ENCODE peak calls at places on chromosomes 1 and 21, in seven cellular contexts. M is NT2/D1; V is A549; T is mucosa of descending colon; F is CD4-positive, CD25-positive, alpha-beta regulatory T cell; N is transverse colon; G is heart left ventricle. A is an unnamed sample. For H3K4me1, the result is how much of the 10 kb centered on the place peaks cover.

GRCh38 chr1:50705041-50705440 is 255.0 kb downstream of the FAF1 start:
- DNase-seq in V (no peak), T (no peak), G (no peak), F (no peak), M (no peak), N (no peak), A (no peak)

GRCh38 chr21:31489014-31489413 is 145.0 kb upstream of the TIAM1 start:
- DNase-seq in T (no peak), V (no peak), M (no peak), G (no peak), F (no peak), N (no peak), A (no peak)

GRCh38 chr1:194723067-194723466 is 1536.7 kb upstream of the B3GALT2 start:
- DNase-seq in F (no peak), M (no peak), T (no peak), V (no peak), G (no peak), N (no peak), A (no peak)

GRCh38 chr21:37737996-37738395 is 178.3 kb downstream of the KCNJ6 start:
- DNase-seq in N (no peak), M (no peak), T (no peak), V (no peak), F (no peak), G (no peak), A (no peak)

GRCh38 chr1:156100205-156100995 is 14.1 kb upstream of the LMNA start:
- DNase-seq in N (peak), M (no peak), F (no peak), V (no peak), T (peak), G (no peak), A (no peak)

GRCh38 chr1:63824386-63824898 is 50.6 kb downstream of the ROR1 start:
- DNase-seq in F (no peak), M (no peak), V (no peak), G (no peak), N (no peak), T (no peak), A (no peak)

GRCh38 chr1:93816970-93817738 is 61.9 kb downstream of the DNTTIP2 start:
- DNase-seq in V (no peak), N (no peak), F (no peak), T (no peak), G (peak), M (no peak), A (no peak)

GRCh38 chr1:42420911-42421585 is 34.8 kb downstream of the ZMYND12 start:
- DNase-seq in G (peak), F (no peak), T (peak), V (no peak), N (peak), M (no peak), A (peak)

GRCh38 chr1:19439464-19440171 is 45.7 kb downstream of the CAPZB start:
- DNase-seq in F (peak), T (peak), N (no peak), G (no peak), M (no peak), V (no peak), A (peak)

GRCh38 chr21:38277501-38278111 is 20.8 kb downstream of the KCNJ15 start:
- DNase-seq in M (no peak), T (no peak), F (no peak), G (no peak), V (peak), N (no peak), A (no peak)

GRCh38 chr1:44034976-44035716 is 3.9 kb upstream of the SLC6A9 start:
- DNase-seq in F (no peak), T (no peak), G (no peak), N (no peak), V (no peak), M (no peak), A (no peak)

DNA sequence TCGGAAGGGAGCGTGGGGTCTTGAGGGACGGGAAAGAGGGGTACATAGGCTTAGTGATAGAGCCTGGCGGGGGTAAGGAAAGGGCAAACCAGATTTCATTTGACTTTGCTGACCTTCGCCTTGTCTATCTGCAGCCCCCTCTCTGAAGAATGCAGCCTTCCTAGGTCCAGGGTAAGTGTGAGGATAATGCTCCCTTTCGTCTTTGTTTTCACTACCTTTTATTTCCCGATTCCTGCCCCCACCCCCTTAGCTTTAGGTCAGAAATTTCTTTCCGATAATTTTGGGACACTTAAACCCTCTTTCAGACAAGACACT is 396 bp downstream of the ATP5PB start:
- DNase-seq in N (no peak), F (no peak), T (no peak), M (no peak), G (no peak), V (no peak), A (no peak)
- H3K4me1 ChIP-seq in N (half or more), F (half or more), T (under half), M (under half), G (half or more), V (under half), A (half or more)

GRCh38 chr1:70134148-70134547 is 71.2 kb downstream of the LRRC40 start:
- DNase-seq in T (no peak), M (no peak), G (peak), F (no peak), N (no peak), V (no peak), A (no peak)
- H3K4me3 ChIP-seq in T (no peak), M (no peak), G (no peak), F (no peak), N (no peak), V (no peak), A (no peak)

GRCh38 chr1:31569773-31570172 is 6.5 kb upstream of the TINAGL1 start:
- DNase-seq in M (no peak), T (no peak), G (no peak), V (no peak), N (no peak), F (no peak), A (no peak)

GRCh38 chr1:31572323-31573104 is 3.8 kb upstream of the TINAGL1 start:
- DNase-seq in G (no peak), M (no peak), N (no peak), V (no peak), F (no peak), T (peak), A (no peak)

GRCh38 chr1:31570228-31570627 is 6.1 kb upstream of the TINAGL1 start:
- DNase-seq in F (no peak), M (no peak), V (no peak), G (no peak), T (no peak), N (no peak), A (no peak)

GRCh38 chr1:31571340-31572295 is 4.7 kb upstream of the TINAGL1 start:
- DNase-seq in N (no peak), G (no peak), M (no peak), V (no peak), T (peak), F (no peak), A (no peak)

DNA sequence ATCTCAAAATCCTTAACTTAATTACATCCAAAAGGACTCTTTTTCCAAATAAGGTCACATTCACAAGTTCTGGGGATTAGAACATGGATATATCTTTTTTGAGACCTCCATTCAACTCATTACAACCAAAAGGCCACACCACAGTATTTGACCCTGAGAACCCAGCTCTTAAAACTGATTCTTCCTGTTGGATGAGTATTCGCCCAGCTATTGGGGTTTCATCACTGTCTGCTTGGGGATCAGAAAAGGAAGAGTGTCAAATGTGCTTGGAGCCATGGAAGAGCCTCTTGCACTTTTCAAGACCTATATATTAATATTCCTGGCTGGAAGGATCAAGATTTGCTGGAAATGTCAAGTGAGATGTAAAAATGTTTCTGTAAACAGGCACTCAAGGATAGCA is 5.4 kb upstream of the TINAGL1 start:
- DNase-seq in T (no peak), V (no peak), F (no peak), G (no peak), N (no peak), M (no peak), A (no peak)
- H3K4me1 ChIP-seq in T (under half), V (half or more), F (under half), G (under half), N (under half), M (under half), A (half or more)

GRCh38 chr1:198619375-198620140 is 19.3 kb upstream of the PTPRC start:
- DNase-seq in V (no peak), M (no peak), G (no peak), F (peak), N (no peak), T (no peak), A (no peak)

GRCh38 chr1:198622532-198623218 is 16.2 kb upstream of the PTPRC start:
- DNase-seq in V (no peak), F (no peak), G (no peak), N (no peak), T (no peak), M (no peak), A (no peak)

GRCh38 chr1:198623920-198624647 is 14.8 kb upstream of the PTPRC start:
- DNase-seq in T (no peak), F (no peak), V (no peak), G (no peak), N (no peak), M (no peak), A (no peak)

GRCh38 chr1:198620198-198620597 is 18.6 kb upstream of the PTPRC start:
- DNase-seq in T (no peak), N (no peak), G (no peak), M (no peak), F (no peak), V (no peak), A (no peak)

DNA sequence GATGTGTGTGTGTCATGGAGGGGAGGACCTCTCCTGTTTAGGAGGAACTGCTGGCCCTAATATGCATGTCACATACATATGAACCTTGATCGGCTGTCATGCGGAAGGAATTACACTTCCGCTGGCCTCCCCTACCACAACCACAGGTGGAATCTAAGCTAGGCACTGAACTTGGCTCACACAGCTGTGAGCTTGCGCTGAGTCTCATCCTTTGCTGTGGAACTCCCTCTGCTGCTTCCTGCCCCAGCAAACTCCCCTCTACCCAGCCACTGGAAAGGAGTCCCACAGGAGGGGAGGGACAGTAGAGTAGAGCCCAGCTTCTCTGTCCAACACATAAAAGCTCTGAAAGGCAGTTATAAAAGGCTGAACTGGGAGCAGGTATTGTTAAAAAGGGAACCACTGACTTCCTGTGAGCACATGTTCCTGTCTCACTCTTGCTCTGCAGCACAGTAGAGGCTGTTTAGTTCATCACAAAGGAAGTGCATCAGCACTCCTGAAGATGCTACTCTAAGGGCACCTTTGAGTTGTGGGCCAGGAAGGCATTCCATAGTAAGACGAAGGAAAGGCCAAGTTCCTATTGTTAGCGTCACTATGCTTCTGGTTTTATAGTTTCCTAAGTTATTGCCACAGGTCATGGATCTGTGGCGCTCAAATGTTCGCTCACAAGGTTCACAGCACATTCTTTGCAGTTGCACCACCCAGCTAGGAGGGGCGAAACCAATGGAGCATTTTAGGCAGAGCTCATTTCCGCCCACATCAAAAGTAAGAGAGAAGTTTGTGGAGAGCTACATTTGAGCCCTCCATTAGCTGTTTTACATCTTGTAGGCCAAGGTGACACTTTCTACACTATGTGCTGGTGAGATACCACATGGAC is 17.7 kb upstream of the PTPRC start:
- DNase-seq in N (peak), T (peak), M (no peak), F (peak), V (no peak), G (no peak), A (no peak)
- H3K4me3 ChIP-seq in N (no peak), T (no peak), M (no peak), F (peak), V (no peak), G (no peak), A (no peak)

GRCh38 chr1:209403921-209404320 is 179.6 kb upstream of the CAMK1G start:
- DNase-seq in F (no peak), N (no peak), V (no peak), M (no peak), T (no peak), G (no peak), A (no peak)

GRCh38 chr1:209405183-209405823 is 178.2 kb upstream of the CAMK1G start:
- DNase-seq in F (no peak), N (no peak), T (no peak), M (peak), G (no peak), V (no peak), A (no peak)

GRCh38 chr1:209402697-209403096 is 180.8 kb upstream of the CAMK1G start:
- DNase-seq in V (no peak), G (no peak), N (no peak), F (no peak), T (no peak), M (no peak), A (no peak)

GRCh38 chr1:209406111-209406654 is 177.3 kb upstream of the CAMK1G start:
- DNase-seq in M (no peak), V (no peak), T (no peak), N (no peak), F (no peak), G (no peak), A (no peak)

DNA sequence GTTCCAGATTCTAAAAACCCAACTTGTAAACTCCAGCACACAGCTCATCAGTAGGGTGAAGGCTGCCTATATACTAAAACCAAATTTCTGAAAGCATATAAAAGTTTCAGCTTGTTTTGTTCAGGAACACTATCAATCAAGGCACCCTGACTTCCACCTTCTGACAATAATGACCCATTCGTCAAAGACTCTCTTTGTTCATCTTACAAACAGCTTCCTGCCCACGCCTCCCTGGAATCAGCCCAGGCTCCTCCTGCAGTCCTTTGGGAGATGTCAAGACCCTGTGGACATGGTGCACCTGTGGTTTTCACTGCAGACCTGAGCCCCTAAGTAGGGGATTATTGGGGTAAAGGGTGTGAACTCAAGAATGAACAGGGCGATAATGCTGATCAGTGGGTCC is 178.9 kb upstream of the CAMK1G start:
- DNase-seq in M (no peak), N (no peak), F (no peak), G (no peak), T (no peak), V (no peak), A (no peak)
- H3K4me1 ChIP-seq in M (under half), N (under half), F (under half), G (under half), T (under half), V (under half), A (under half)

GRCh38 chr1:151324390-151324930 is 2.8 kb downstream of the PI4KB start:
- DNase-seq in M (no peak), F (no peak), V (no peak), T (no peak), N (no peak), G (no peak), A (no peak)

GRCh38 chr1:151325646-151326429 is 1.4 kb downstream of the PI4KB start:
- DNase-seq in N (no peak), V (no peak), T (no peak), G (no peak), M (no peak), F (no peak), A (no peak)

GRCh38 chr1:151327223-151327902 is at the start of gene PI4KB:
- DNase-seq in G (peak), T (peak), M (peak), F (peak), N (peak), V (peak), A (peak)

GRCh38 chr1:151326619-151327222 is 495 bp downstream of the PI4KB start:
- DNase-seq in G (peak), M (no peak), N (peak), T (no peak), F (no peak), V (peak), A (peak)

DNA sequence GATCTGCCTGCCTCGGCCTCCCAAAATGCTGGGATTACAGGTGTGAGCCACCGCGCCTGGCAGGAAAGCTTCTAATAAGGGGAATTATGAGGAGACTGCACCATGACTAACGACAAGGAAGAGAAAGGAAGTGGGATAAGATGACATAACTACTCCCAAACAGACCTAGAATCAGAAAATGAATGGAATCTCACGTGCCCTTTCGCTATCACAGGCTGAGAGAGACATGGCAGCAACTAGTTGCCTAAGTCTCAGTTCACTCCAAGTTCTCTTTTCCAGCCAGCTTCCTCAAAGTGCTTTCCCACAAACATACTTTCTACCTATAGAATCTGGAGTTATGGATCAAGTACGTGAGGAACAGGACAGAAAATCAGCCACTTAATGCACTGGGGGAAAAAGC is 2.0 kb downstream of the PI4KB start:
- DNase-seq in N (no peak), M (no peak), F (no peak), V (no peak), G (no peak), T (no peak), A (no peak)
- H3K4me3 ChIP-seq in N (no peak), M (no peak), F (no peak), V (no peak), G (no peak), T (no peak), A (peak)

GRCh38 chr1:7582439-7582972 is 188.6 kb upstream of the VAMP3 start:
- DNase-seq in T (no peak), N (no peak), V (no peak), M (no peak), F (no peak), G (no peak), A (no peak)

GRCh38 chr1:7580923-7581753 is 190.0 kb upstream of the VAMP3 start:
- DNase-seq in T (peak), V (no peak), N (no peak), M (no peak), F (no peak), G (no peak), A (no peak)

GRCh38 chr1:7583291-7584096 is 187.6 kb upstream of the VAMP3 start:
- DNase-seq in N (no peak), G (no peak), T (no peak), M (no peak), F (no peak), V (no peak), A (no peak)

GRCh38 chr1:7579831-7580804 is 191.0 kb upstream of the VAMP3 start:
- DNase-seq in F (no peak), N (no peak), T (peak), G (no peak), V (no peak), M (no peak), A (no peak)

GRCh38 chr1:7581754-7582264 is 189.3 kb upstream of the VAMP3 start:
- DNase-seq in T (no peak), V (no peak), F (no peak), M (no peak), N (no peak), G (no peak), A (no peak)
- H3K4me1 ChIP-seq in T (under half), V (under half), F (under half), M (under half), N (under half), G (under half), A (under half)

DNA sequence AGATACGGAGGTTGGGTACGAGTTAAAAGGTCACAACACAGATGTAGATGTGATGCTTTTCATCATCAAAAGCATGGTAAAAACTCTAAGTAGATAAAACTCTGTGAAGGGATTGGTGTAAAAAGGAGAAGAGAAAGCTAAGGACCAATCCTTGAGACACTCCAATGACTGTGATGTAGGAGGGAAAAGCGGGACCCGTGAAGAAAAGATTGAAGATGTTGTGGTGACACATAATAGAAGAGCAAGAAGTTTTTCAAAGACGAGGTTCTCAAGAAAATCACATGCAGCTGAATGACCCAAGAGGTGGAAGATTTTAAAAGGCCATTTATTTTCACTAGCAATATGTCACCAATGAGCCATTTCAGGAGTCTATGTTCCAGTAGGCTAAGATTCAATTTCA is 179.5 kb downstream of the MRPL39 start:
- DNase-seq in T (no peak), N (no peak), V (no peak), M (no peak), G (no peak), F (no peak), A (no peak)
- H3K4me3 ChIP-seq in T (no peak), N (no peak), V (no peak), M (no peak), G (no peak), F (no peak), A (no peak)